ENCODE peak calls at places on chromosome X, in seven cellular contexts. Y, C, N, X, U, K and P are unnamed samples.

GRCh38 chrX:13121020-13121419 is 76.6 kb upstream of the FAM9C start:
- DNase-seq in K (no peak), U (no peak), C (no peak), N (no peak), X (no peak), Y (no peak), P (no peak)

GRCh38 chrX:47234583-47234982 is 1.8 kb downstream of the USP11 start:
- DNase-seq in Y (no peak), U (no peak), C (no peak), K (no peak), X (no peak), N (no peak), P (no peak)

GRCh38 chrX:78747471-78747870 is at the start of gene LPAR4:
- DNase-seq in U (no peak), X (peak), N (no peak), K (no peak), Y (no peak), C (peak), P (no peak)

GRCh38 chrX:153672531-153673397 is 849 bp downstream of the PNCK start:
- DNase-seq in C (no peak), Y (peak), K (no peak), U (peak), X (no peak), N (no peak), P (no peak)

GRCh38 chrX:140762061-140762460 is 52.5 kb downstream of the LINC00632 start:
- DNase-seq in K (peak), N (no peak), U (peak), X (peak), C (no peak), Y (peak), P (no peak)

GRCh38 chrX:70552174-70552704 is 107.6 kb downstream of the DLG3 start:
- DNase-seq in C (no peak), N (no peak), X (no peak), K (no peak), Y (no peak), U (no peak), P (no peak)

GRCh38 chrX:17769701-17770269 is 32.5 kb downstream of the SCML1 start:
- DNase-seq in N (no peak), U (no peak), C (no peak), K (no peak), Y (no peak), X (no peak), P (no peak)

GRCh38 chrX:55056820-55057690 is 17.8 kb upstream of the PAGE2B start:
- DNase-seq in K (no peak), N (no peak), Y (no peak), X (peak), C (no peak), U (peak), P (no peak)

GRCh38 chrX:100768679-100769338 is 36.9 kb upstream of the SYTL4 start:
- DNase-seq in X (peak), U (peak), C (peak), N (peak), K (peak), Y (peak), P (peak)

GRCh38 chrX:138191998-138192397 is 519.5 kb downstream of the FGF13 start:
- DNase-seq in C (no peak), N (no peak), Y (peak), K (peak), X (no peak), U (peak), P (no peak)

GRCh38 chrX:118975831-118976598 is 1.6 kb downstream of the LONRF3 start:
- DNase-seq in N (no peak), X (peak), Y (peak), K (peak), C (no peak), U (peak), P (no peak)

DNA sequence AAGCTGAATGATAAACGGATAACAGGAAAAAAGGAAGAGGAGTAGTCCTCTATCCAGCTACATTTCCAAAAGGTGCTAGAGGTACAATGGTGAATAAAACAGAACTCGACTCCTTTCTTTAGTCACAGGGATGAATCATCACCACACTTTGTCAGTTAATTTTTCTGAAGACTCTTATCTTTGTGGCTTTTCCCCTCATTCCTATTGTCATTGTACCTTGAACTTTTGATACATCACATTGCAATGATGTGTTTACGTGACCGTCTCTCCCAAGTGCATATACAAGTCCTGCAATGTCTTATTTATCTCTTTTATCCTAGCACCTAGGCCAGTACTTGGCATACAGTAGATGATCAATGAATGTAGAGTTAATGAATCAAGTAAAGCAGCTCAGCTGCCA is 134.7 kb downstream of the LHFPL1 start:
- DNase-seq in X (no peak), Y (no peak), U (no peak), N (no peak), C (no peak), K (no peak), P (no peak)
- H2AFZ ChIP-seq in X (no peak), Y (no peak), U (no peak), N (no peak), C (no peak), K (no peak), P (no peak)

DNA sequence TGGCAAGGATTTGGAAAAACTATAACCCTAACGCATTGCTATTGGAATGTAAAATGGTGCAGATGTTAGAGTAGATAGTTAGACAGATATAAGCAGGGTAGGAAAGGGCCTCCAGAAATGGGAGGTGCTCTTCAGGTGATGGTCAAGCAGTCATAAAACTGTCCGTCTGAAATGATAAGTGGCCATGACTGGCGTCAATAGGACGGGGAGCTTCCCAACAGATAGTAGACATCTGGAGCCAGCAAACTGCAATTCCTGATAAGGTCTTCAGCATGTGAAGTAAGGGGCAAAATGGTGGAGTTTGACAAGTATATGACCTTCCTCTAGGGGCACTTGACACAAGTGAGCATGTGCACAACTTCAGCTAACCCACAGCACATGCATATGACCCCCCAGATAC is 250.4 kb downstream of the MAGEB5 start:
- DNase-seq in X (no peak), K (no peak), U (peak), C (no peak), Y (no peak), N (no peak), P (no peak)
- TF ChIP-seq MAX in X (no peak), K (no peak), U (no peak), C (no peak), Y (no peak), N (no peak), P (no peak)

GRCh38 chrX:21382715-21383114 is 8.5 kb downstream of the CNKSR2 start:
- DNase-seq in C (no peak), Y (no peak), N (no peak), K (no peak), X (no peak), U (no peak), P (peak)
- TF ChIP-seq CTCF in C (no peak), Y (peak), N (peak), K (no peak), X (no peak), U (no peak), P (no peak)

GRCh38 chrX:68570598-68570997 is 71.7 kb downstream of the YIPF6 start:
- DNase-seq in C (no peak), N (no peak), Y (no peak), U (no peak), K (no peak), X (no peak), P (no peak)

GRCh38 chrX:68574240-68574639 is 73.2 kb upstream of the STARD8 start:
- DNase-seq in Y (no peak), U (no peak), N (no peak), C (no peak), X (no peak), K (no peak), P (no peak)

GRCh38 chrX:68568136-68568535 is 69.3 kb downstream of the YIPF6 start:
- DNase-seq in K (no peak), Y (no peak), N (peak), C (no peak), U (no peak), X (no peak), P (no peak)

GRCh38 chrX:68571292-68572256 is 72.7 kb downstream of the YIPF6 start:
- DNase-seq in K (no peak), C (no peak), N (peak), U (peak), X (no peak), Y (no peak), P (peak)
- H2AFZ ChIP-seq in K (no peak), C (no peak), N (no peak), U (peak), X (no peak), Y (peak), P (peak)

GRCh38 chrX:39309018-39309620 is 507.9 kb downstream of the MID1IP1 start:
- DNase-seq in C (no peak), U (no peak), K (no peak), Y (no peak), N (no peak), X (peak), P (no peak)
- TF ChIP-seq MAX in C (no peak), U (no peak), K (no peak), Y (no peak), N (no peak), X (no peak), P (no peak)

DNA sequence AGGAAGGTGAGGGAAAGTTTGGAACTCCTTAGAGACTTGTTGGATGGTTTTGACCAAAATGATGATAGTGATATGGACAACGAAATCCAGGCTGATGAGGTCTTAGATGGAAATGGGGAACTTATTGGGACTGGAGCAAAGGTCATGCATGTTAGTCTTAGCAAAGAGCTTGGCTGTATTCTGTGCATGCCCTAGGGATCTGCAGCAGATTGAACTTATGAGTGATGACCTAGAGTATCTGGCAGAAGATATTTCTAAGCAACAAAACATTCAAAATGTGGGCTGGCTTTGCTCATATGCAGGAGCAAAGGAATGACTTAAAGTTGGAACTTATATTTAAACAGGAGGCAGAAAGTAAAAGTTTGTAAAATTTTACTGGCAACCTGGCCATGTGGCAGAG is 489.3 kb upstream of the DIPK2B start:
- DNase-seq in N (no peak), Y (no peak), U (no peak), X (no peak), C (no peak), K (no peak), P (no peak)
- TF ChIP-seq CTCF in N (no peak), Y (no peak), U (no peak), X (no peak), C (no peak), K (no peak), P (no peak)

GRCh38 chrX:104567506-104567905 is 1.5 kb downstream of the IL1RAPL2 start:
- DNase-seq in C (no peak), K (no peak), Y (peak), N (no peak), U (no peak), X (no peak), P (no peak)

GRCh38 chrX:104566921-104567501 is 1.0 kb downstream of the IL1RAPL2 start:
- DNase-seq in C (no peak), X (no peak), N (no peak), K (no peak), Y (peak), U (no peak), P (no peak)

GRCh38 chrX:104564335-104564734 is 1.7 kb upstream of the IL1RAPL2 start:
- DNase-seq in X (no peak), Y (no peak), U (no peak), K (no peak), C (no peak), N (no peak), P (no peak)

GRCh38 chrX:104564921-104565703 is 887 bp upstream of the IL1RAPL2 start:
- DNase-seq in K (no peak), X (no peak), Y (peak), C (no peak), U (no peak), N (no peak), P (no peak)

GRCh38 chrX:104565791-104566687 is at the start of gene IL1RAPL2:
- DNase-seq in X (no peak), C (peak), N (no peak), U (peak), Y (peak), K (peak), P (no peak)
- H2AFZ ChIP-seq in X (no peak), C (peak), N (no peak), U (no peak), Y (no peak), K (no peak), P (no peak)

GRCh38 chrX:130937101-130937500 is 34.1 kb upstream of the ENOX2 start:
- DNase-seq in C (no peak), Y (no peak), K (no peak), N (no peak), U (no peak), X (no peak), P (no peak)
- TF ChIP-seq MAX in C (no peak), Y (no peak), K (no peak), N (no peak), U (no peak), X (no peak), P (no peak)